ENCODE peak calls at places on chromosomes 12 and 14, in ten cellular contexts. One of them, this sample, is unnamed.

GRCh38 chr12:21221778-21222177 is 90.8 kb downstream of the SLCO1B1 start:
- DNase-seq in GM12891: no peak
- DNase-seq in hippocampal formation: no peak
- DNase-seq in adrenal gland: no peak
- DNase-seq in substantia nigra: no peak
- DNase-seq in right atrium auricular region: no peak
- DNase-seq in mesenteric fat pad: no peak
- DNase-seq in NCI-H774: no peak
- DNase-seq in fibroblast of pulmonary artery: no peak
- DNase-seq in GM10248: no peak
- DNase-seq in this sample: no peak

GRCh38 chr12:12029653-12030052 is 41.1 kb upstream of the BCL2L14 start:
- DNase-seq in GM12891: no peak
- DNase-seq in hippocampal formation: no peak
- DNase-seq in adrenal gland: no peak
- DNase-seq in substantia nigra: no peak
- DNase-seq in right atrium auricular region: no peak
- DNase-seq in mesenteric fat pad: no peak
- DNase-seq in NCI-H774: no peak
- DNase-seq in fibroblast of pulmonary artery: no peak
- DNase-seq in GM10248: no peak
- DNase-seq in this sample: no peak

GRCh38 chr14:95523818-95524448 is 7.5 kb upstream of the SYNE3 start:
- DNase-seq in GM12891: no peak
- DNase-seq in hippocampal formation: no peak
- DNase-seq in adrenal gland: no peak
- DNase-seq in substantia nigra: no peak
- DNase-seq in right atrium auricular region: peak
- DNase-seq in mesenteric fat pad: no peak
- DNase-seq in NCI-H774: no peak
- DNase-seq in fibroblast of pulmonary artery: peak
- DNase-seq in GM10248: no peak
- DNase-seq in this sample: peak

GRCh38 chr14:60346706-60347105 is 97.7 kb downstream of the PPM1A start:
- DNase-seq in GM12891: no peak
- DNase-seq in hippocampal formation: no peak
- DNase-seq in adrenal gland: no peak
- DNase-seq in substantia nigra: no peak
- DNase-seq in right atrium auricular region: no peak
- DNase-seq in mesenteric fat pad: no peak
- DNase-seq in NCI-H774: no peak
- DNase-seq in fibroblast of pulmonary artery: peak
- DNase-seq in GM10248: no peak
- DNase-seq in this sample: no peak

GRCh38 chr12:62250671-62251608 is 9.3 kb upstream of the USP15 start:
- DNase-seq in GM12891: no peak
- DNase-seq in hippocampal formation: no peak
- DNase-seq in adrenal gland: no peak
- DNase-seq in substantia nigra: no peak
- DNase-seq in right atrium auricular region: no peak
- DNase-seq in mesenteric fat pad: no peak
- DNase-seq in NCI-H774: no peak
- DNase-seq in fibroblast of pulmonary artery: peak
- DNase-seq in GM10248: peak
- DNase-seq in this sample: no peak

GRCh38 chr12:114368685-114369084 is 37.3 kb downstream of the TBX5 start:
- DNase-seq in GM12891: no peak
- DNase-seq in hippocampal formation: no peak
- DNase-seq in adrenal gland: no peak
- DNase-seq in substantia nigra: no peak
- DNase-seq in right atrium auricular region: peak
- DNase-seq in mesenteric fat pad: no peak
- DNase-seq in NCI-H774: no peak
- DNase-seq in fibroblast of pulmonary artery: no peak
- DNase-seq in GM10248: no peak
- DNase-seq in this sample: no peak

GRCh38 chr14:46290706-46291105 is 360.9 kb downstream of the RPL10L start:
- DNase-seq in GM12891: no peak
- DNase-seq in hippocampal formation: no peak
- DNase-seq in adrenal gland: no peak
- DNase-seq in substantia nigra: no peak
- DNase-seq in right atrium auricular region: no peak
- DNase-seq in mesenteric fat pad: no peak
- DNase-seq in NCI-H774: no peak
- DNase-seq in fibroblast of pulmonary artery: no peak
- DNase-seq in GM10248: no peak
- DNase-seq in this sample: no peak

GRCh38 chr14:89810101-89810500 is 144.4 kb downstream of the EFCAB11 start:
- DNase-seq in GM12891: no peak
- DNase-seq in hippocampal formation: no peak
- DNase-seq in adrenal gland: no peak
- DNase-seq in substantia nigra: no peak
- DNase-seq in right atrium auricular region: no peak
- DNase-seq in mesenteric fat pad: no peak
- DNase-seq in NCI-H774: no peak
- DNase-seq in fibroblast of pulmonary artery: no peak
- DNase-seq in GM10248: no peak
- DNase-seq in this sample: no peak

GRCh38 chr12:32070370-32070769 is 36.3 kb upstream of the BICD1 start:
- DNase-seq in GM12891: no peak
- DNase-seq in hippocampal formation: no peak
- DNase-seq in adrenal gland: no peak
- DNase-seq in substantia nigra: no peak
- DNase-seq in right atrium auricular region: no peak
- DNase-seq in mesenteric fat pad: no peak
- DNase-seq in NCI-H774: no peak
- DNase-seq in fibroblast of pulmonary artery: peak
- DNase-seq in GM10248: no peak
- DNase-seq in this sample: no peak

GRCh38 chr12:88298761-88299242 is 156.7 kb downstream of the TMTC3 start:
- DNase-seq in GM12891: no peak
- DNase-seq in hippocampal formation: no peak
- DNase-seq in adrenal gland: no peak
- DNase-seq in substantia nigra: no peak
- DNase-seq in right atrium auricular region: no peak
- DNase-seq in mesenteric fat pad: no peak
- DNase-seq in NCI-H774: no peak
- DNase-seq in fibroblast of pulmonary artery: peak
- DNase-seq in GM10248: no peak
- DNase-seq in this sample: peak

GRCh38 chr12:103560604-103561101 is 26.4 kb upstream of the STAB2 start:
- DNase-seq in GM12891: no peak
- DNase-seq in hippocampal formation: no peak
- DNase-seq in adrenal gland: no peak
- DNase-seq in substantia nigra: no peak
- DNase-seq in right atrium auricular region: no peak
- DNase-seq in mesenteric fat pad: no peak
- DNase-seq in NCI-H774: no peak
- DNase-seq in fibroblast of pulmonary artery: peak
- DNase-seq in GM10248: no peak
- DNase-seq in this sample: peak

GRCh38 chr14:76581592-76581991 is 179.7 kb upstream of the VASH1 start:
- DNase-seq in GM12891: no peak
- DNase-seq in hippocampal formation: no peak
- DNase-seq in adrenal gland: no peak
- DNase-seq in substantia nigra: no peak
- DNase-seq in right atrium auricular region: no peak
- DNase-seq in mesenteric fat pad: no peak
- DNase-seq in NCI-H774: no peak
- DNase-seq in fibroblast of pulmonary artery: no peak
- DNase-seq in GM10248: no peak
- DNase-seq in this sample: no peak

GRCh38 chr12:88539893-88540292 is 40.4 kb downstream of the KITLG start:
- DNase-seq in GM12891: no peak
- DNase-seq in hippocampal formation: no peak
- DNase-seq in adrenal gland: no peak
- DNase-seq in substantia nigra: no peak
- DNase-seq in right atrium auricular region: no peak
- DNase-seq in mesenteric fat pad: no peak
- DNase-seq in NCI-H774: no peak
- DNase-seq in fibroblast of pulmonary artery: no peak
- DNase-seq in GM10248: no peak
- DNase-seq in this sample: no peak

GRCh38 chr14:63960926-63961567 is 108.2 kb downstream of the SYNE2 start:
- DNase-seq in GM12891: no peak
- DNase-seq in hippocampal formation: no peak
- DNase-seq in adrenal gland: no peak
- DNase-seq in substantia nigra: no peak
- DNase-seq in right atrium auricular region: no peak
- DNase-seq in mesenteric fat pad: no peak
- DNase-seq in NCI-H774: no peak
- DNase-seq in fibroblast of pulmonary artery: peak
- DNase-seq in GM10248: no peak
- DNase-seq in this sample: no peak

GRCh38 chr12:13028825-13029570 is 15.2 kb upstream of the FAM234B start:
- DNase-seq in GM12891: no peak
- DNase-seq in hippocampal formation: no peak
- DNase-seq in adrenal gland: no peak
- DNase-seq in substantia nigra: no peak
- DNase-seq in right atrium auricular region: no peak
- DNase-seq in mesenteric fat pad: no peak
- DNase-seq in NCI-H774: no peak
- DNase-seq in fibroblast of pulmonary artery: no peak
- DNase-seq in GM10248: no peak
- DNase-seq in this sample: no peak

GRCh38 chr12:10528150-10528953 is 22.7 kb downstream of the EIF2S3B start:
- DNase-seq in GM12891: no peak
- DNase-seq in hippocampal formation: no peak
- DNase-seq in adrenal gland: no peak
- DNase-seq in substantia nigra: no peak
- DNase-seq in right atrium auricular region: no peak
- DNase-seq in mesenteric fat pad: no peak
- DNase-seq in NCI-H774: no peak
- DNase-seq in fibroblast of pulmonary artery: no peak
- DNase-seq in GM10248: no peak
- DNase-seq in this sample: no peak

GRCh38 chr14:76500480-76500879 is 124.5 kb downstream of the ESRRB start:
- DNase-seq in GM12891: no peak
- DNase-seq in hippocampal formation: no peak
- DNase-seq in adrenal gland: no peak
- DNase-seq in substantia nigra: no peak
- DNase-seq in right atrium auricular region: no peak
- DNase-seq in mesenteric fat pad: no peak
- DNase-seq in NCI-H774: no peak
- DNase-seq in fibroblast of pulmonary artery: no peak
- DNase-seq in GM10248: no peak
- DNase-seq in this sample: no peak

GRCh38 chr12:2797721-2798418 is 3.1 kb downstream of the FKBP4 start:
- DNase-seq in GM12891: no peak
- DNase-seq in hippocampal formation: peak
- DNase-seq in adrenal gland: peak
- DNase-seq in substantia nigra: no peak
- DNase-seq in right atrium auricular region: no peak
- DNase-seq in mesenteric fat pad: peak
- DNase-seq in NCI-H774: no peak
- DNase-seq in fibroblast of pulmonary artery: peak
- DNase-seq in GM10248: no peak
- DNase-seq in this sample: no peak

GRCh38 chr12:53103860-53104305 is 597 bp downstream of the SOAT2 start:
- DNase-seq in GM12891: no peak
- DNase-seq in hippocampal formation: no peak
- DNase-seq in adrenal gland: no peak
- DNase-seq in substantia nigra: no peak
- DNase-seq in right atrium auricular region: no peak
- DNase-seq in mesenteric fat pad: peak
- DNase-seq in NCI-H774: no peak
- DNase-seq in fibroblast of pulmonary artery: no peak
- DNase-seq in GM10248: no peak
- DNase-seq in this sample: no peak

GRCh38 chr12:9897524-9897923 is 16.2 kb downstream of the KLRF2 start:
- DNase-seq in GM12891: no peak
- DNase-seq in hippocampal formation: no peak
- DNase-seq in adrenal gland: no peak
- DNase-seq in substantia nigra: no peak
- DNase-seq in right atrium auricular region: no peak
- DNase-seq in mesenteric fat pad: no peak
- DNase-seq in NCI-H774: no peak
- DNase-seq in fibroblast of pulmonary artery: no peak
- DNase-seq in GM10248: no peak
- DNase-seq in this sample: no peak

GRCh38 chr12:11786638-11787365 is 137.3 kb downstream of the ETV6 start:
- DNase-seq in GM12891: no peak
- DNase-seq in hippocampal formation: no peak
- DNase-seq in adrenal gland: no peak
- DNase-seq in substantia nigra: no peak
- DNase-seq in right atrium auricular region: no peak
- DNase-seq in mesenteric fat pad: no peak
- DNase-seq in NCI-H774: no peak
- DNase-seq in fibroblast of pulmonary artery: no peak
- DNase-seq in GM10248: no peak
- DNase-seq in this sample: no peak

GRCh38 chr14:77185093-77185465 is 3.5 kb downstream of the TMEM63C start:
- DNase-seq in GM12891: no peak
- DNase-seq in hippocampal formation: no peak
- DNase-seq in adrenal gland: peak
- DNase-seq in substantia nigra: no peak
- DNase-seq in right atrium auricular region: no peak
- DNase-seq in mesenteric fat pad: no peak
- DNase-seq in NCI-H774: no peak
- DNase-seq in fibroblast of pulmonary artery: no peak
- DNase-seq in GM10248: no peak
- DNase-seq in this sample: no peak

GRCh38 chr14:90039253-90040010 is 22.4 kb upstream of the KCNK13 start:
- DNase-seq in GM12891: no peak
- DNase-seq in hippocampal formation: no peak
- DNase-seq in adrenal gland: no peak
- DNase-seq in substantia nigra: no peak
- DNase-seq in right atrium auricular region: no peak
- DNase-seq in mesenteric fat pad: no peak
- DNase-seq in NCI-H774: no peak
- DNase-seq in fibroblast of pulmonary artery: no peak
- DNase-seq in GM10248: no peak
- DNase-seq in this sample: no peak

GRCh38 chr14:91417983-91418386 is 365 bp upstream of the CCDC88C start:
- DNase-seq in GM12891: no peak
- DNase-seq in hippocampal formation: no peak
- DNase-seq in adrenal gland: peak
- DNase-seq in substantia nigra: no peak
- DNase-seq in right atrium auricular region: no peak
- DNase-seq in mesenteric fat pad: peak
- DNase-seq in NCI-H774: peak
- DNase-seq in fibroblast of pulmonary artery: no peak
- DNase-seq in GM10248: peak
- DNase-seq in this sample: peak

GRCh38 chr12:132623072-132623869 is 4.7 kb downstream of the P2RX2 start:
- DNase-seq in GM12891: no peak
- DNase-seq in hippocampal formation: no peak
- DNase-seq in adrenal gland: no peak
- DNase-seq in substantia nigra: no peak
- DNase-seq in right atrium auricular region: no peak
- DNase-seq in mesenteric fat pad: no peak
- DNase-seq in NCI-H774: no peak
- DNase-seq in fibroblast of pulmonary artery: no peak
- DNase-seq in GM10248: no peak
- DNase-seq in this sample: no peak

GRCh38 chr12:50065726-50066310 is 8.4 kb downstream of the ASIC1 start:
- DNase-seq in GM12891: no peak
- DNase-seq in hippocampal formation: no peak
- DNase-seq in adrenal gland: no peak
- DNase-seq in substantia nigra: no peak
- DNase-seq in right atrium auricular region: no peak
- DNase-seq in mesenteric fat pad: no peak
- DNase-seq in NCI-H774: no peak
- DNase-seq in fibroblast of pulmonary artery: no peak
- DNase-seq in GM10248: no peak
- DNase-seq in this sample: no peak

GRCh38 chr14:51602176-51602759 is 49.4 kb upstream of the FRMD6 start:
- DNase-seq in GM12891: no peak
- DNase-seq in hippocampal formation: no peak
- DNase-seq in adrenal gland: no peak
- DNase-seq in substantia nigra: no peak
- DNase-seq in right atrium auricular region: no peak
- DNase-seq in mesenteric fat pad: no peak
- DNase-seq in NCI-H774: no peak
- DNase-seq in fibroblast of pulmonary artery: no peak
- DNase-seq in GM10248: no peak
- DNase-seq in this sample: no peak

GRCh38 chr12:30457621-30458289 is 237.9 kb downstream of the IPO8 start:
- DNase-seq in GM12891: no peak
- DNase-seq in hippocampal formation: no peak
- DNase-seq in adrenal gland: peak
- DNase-seq in substantia nigra: no peak
- DNase-seq in right atrium auricular region: no peak
- DNase-seq in mesenteric fat pad: no peak
- DNase-seq in NCI-H774: no peak
- DNase-seq in fibroblast of pulmonary artery: peak
- DNase-seq in GM10248: no peak
- DNase-seq in this sample: no peak